ENCODE peak calls at places on chromosomes 6 and 20, in four cellular contexts. One of them, this sample, is unnamed.

GRCh38 chr6:71248306-71248705 is 40.3 kb upstream of the OGFRL1 start:
- DNase-seq in HepG2: peak
- DNase-seq in GM12878: peak
- DNase-seq in H1: peak
- DNase-seq in this sample: no peak

GRCh38 chr20:50439539-50440453 is 70.4 kb upstream of the PTPN1 start:
- DNase-seq in HepG2: no peak
- DNase-seq in GM12878: no peak
- DNase-seq in H1: no peak
- DNase-seq in this sample: no peak

GRCh38 chr20:56393133-56393472 is 658 bp downstream of the CSTF1 start:
- DNase-seq in HepG2: no peak
- DNase-seq in GM12878: no peak
- DNase-seq in H1: no peak
- DNase-seq in this sample: no peak

GRCh38 chr6:80425089-80425823 is 318.8 kb downstream of the BCKDHB start:
- DNase-seq in GM12878: no peak
- DNase-seq in H1: no peak
- DNase-seq in HepG2: no peak
- DNase-seq in this sample: no peak

GRCh38 chr6:77883849-77884248 is 231.0 kb downstream of the MEI4 start:
- DNase-seq in GM12878: no peak
- DNase-seq in HepG2: no peak
- DNase-seq in H1: no peak
- DNase-seq in this sample: no peak

GRCh38 chr20:41408131-41408789 is 41.6 kb upstream of the EMILIN3 start:
- DNase-seq in GM12878: peak
- DNase-seq in HepG2: no peak
- DNase-seq in H1: no peak
- DNase-seq in this sample: no peak

GRCh38 chr6:42257063-42257462 is 39.4 kb upstream of the MRPS10 start:
- DNase-seq in GM12878: no peak
- DNase-seq in H1: no peak
- DNase-seq in HepG2: no peak
- DNase-seq in this sample: no peak

GRCh38 chr20:45969712-45970634 is 2.0 kb downstream of the ZNF335 start:
- DNase-seq in GM12878: no peak
- DNase-seq in HepG2: peak
- DNase-seq in H1: no peak
- DNase-seq in this sample: peak

GRCh38 chr20:62161347-62161746 is 17.8 kb downstream of the SS18L1 start:
- DNase-seq in H1: no peak
- DNase-seq in GM12878: no peak
- DNase-seq in HepG2: no peak
- DNase-seq in this sample: no peak
- TF ChIP-seq CBX5 in H1: no peak
- TF ChIP-seq CBX5 in GM12878: no peak
- TF ChIP-seq CBX5 in HepG2: no peak
- TF ChIP-seq CBX5 in this sample: no peak

DNA sequence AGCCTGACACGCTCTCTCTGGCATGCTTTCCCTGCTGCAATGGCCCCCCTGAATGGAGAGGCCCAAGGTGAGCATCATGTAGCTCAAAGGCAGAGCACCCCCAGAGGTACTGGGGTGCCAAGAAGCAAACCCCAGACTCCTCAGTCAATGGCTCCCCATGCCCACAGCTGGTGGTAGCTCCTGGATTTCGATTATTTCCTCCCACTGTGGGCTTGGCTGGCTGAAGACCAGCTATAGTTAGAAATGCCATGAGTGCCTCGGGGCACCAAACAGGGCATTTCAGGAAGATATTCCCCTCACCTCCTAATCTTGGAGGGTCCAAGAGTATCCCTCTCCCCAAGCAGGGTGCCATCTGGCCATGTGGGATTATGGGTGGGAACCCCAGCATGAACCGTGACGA is 16.8 kb downstream of the MAP1LC3A start:
- DNase-seq in HepG2: no peak
- DNase-seq in H1: no peak
- DNase-seq in GM12878: no peak
- DNase-seq in this sample: no peak
- TF ChIP-seq CBX5 in HepG2: no peak
- TF ChIP-seq CBX5 in H1: no peak
- TF ChIP-seq CBX5 in GM12878: no peak
- TF ChIP-seq CBX5 in this sample: no peak

GRCh38 chr6:81485395-81485794 is 267.1 kb downstream of the TENT5A start:
- DNase-seq in HepG2: no peak
- DNase-seq in H1: no peak
- DNase-seq in GM12878: no peak
- DNase-seq in this sample: no peak

GRCh38 chr6:81486234-81486633 is 266.2 kb downstream of the TENT5A start:
- DNase-seq in H1: no peak
- DNase-seq in HepG2: no peak
- DNase-seq in GM12878: no peak
- DNase-seq in this sample: no peak

GRCh38 chr6:81484251-81484650 is 268.2 kb downstream of the TENT5A start:
- DNase-seq in GM12878: no peak
- DNase-seq in HepG2: no peak
- DNase-seq in H1: no peak
- DNase-seq in this sample: no peak

GRCh38 chr6:81491486-81492101 is 260.9 kb downstream of the TENT5A start:
- DNase-seq in GM12878: no peak
- DNase-seq in HepG2: peak
- DNase-seq in H1: no peak
- DNase-seq in this sample: no peak

DNA sequence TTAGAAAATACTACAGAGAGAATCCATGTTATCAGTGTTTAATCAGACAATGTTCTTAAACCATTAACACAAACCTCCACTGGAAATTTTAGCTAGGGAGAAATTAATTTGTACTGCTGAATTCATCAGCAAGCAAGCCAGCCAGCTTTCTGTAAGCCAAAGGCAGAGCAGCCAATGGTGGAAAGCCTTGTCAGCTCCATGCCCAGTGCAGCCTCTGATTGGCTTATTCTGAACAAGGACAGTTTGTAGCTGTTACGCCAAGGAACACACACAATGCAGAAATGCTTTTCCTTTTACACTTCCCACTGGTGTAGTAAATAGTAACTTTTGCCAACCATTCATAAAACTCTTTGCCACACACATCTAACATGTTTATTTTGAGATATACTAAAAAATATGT is 265.0 kb downstream of the TENT5A start:
- DNase-seq in GM12878: no peak
- DNase-seq in HepG2: no peak
- DNase-seq in H1: no peak
- DNase-seq in this sample: no peak
- TF ChIP-seq CBX5 in GM12878: no peak
- TF ChIP-seq CBX5 in HepG2: no peak
- TF ChIP-seq CBX5 in H1: no peak
- TF ChIP-seq CBX5 in this sample: no peak

GRCh38 chr6:138544521-138544920 is 45.2 kb upstream of the NHSL1 start:
- DNase-seq in H1: no peak
- DNase-seq in HepG2: no peak
- DNase-seq in GM12878: no peak
- DNase-seq in this sample: no peak

GRCh38 chr6:138546733-138547185 is 47.5 kb upstream of the NHSL1 start:
- DNase-seq in HepG2: peak
- DNase-seq in GM12878: no peak
- DNase-seq in H1: no peak
- DNase-seq in this sample: no peak

GRCh38 chr6:138543648-138544047 is 44.4 kb upstream of the NHSL1 start:
- DNase-seq in H1: no peak
- DNase-seq in HepG2: peak
- DNase-seq in GM12878: no peak
- DNase-seq in this sample: no peak

GRCh38 chr6:138541793-138542481 is 42.6 kb upstream of the NHSL1 start:
- DNase-seq in GM12878: no peak
- DNase-seq in HepG2: no peak
- DNase-seq in H1: no peak
- DNase-seq in this sample: no peak

DNA sequence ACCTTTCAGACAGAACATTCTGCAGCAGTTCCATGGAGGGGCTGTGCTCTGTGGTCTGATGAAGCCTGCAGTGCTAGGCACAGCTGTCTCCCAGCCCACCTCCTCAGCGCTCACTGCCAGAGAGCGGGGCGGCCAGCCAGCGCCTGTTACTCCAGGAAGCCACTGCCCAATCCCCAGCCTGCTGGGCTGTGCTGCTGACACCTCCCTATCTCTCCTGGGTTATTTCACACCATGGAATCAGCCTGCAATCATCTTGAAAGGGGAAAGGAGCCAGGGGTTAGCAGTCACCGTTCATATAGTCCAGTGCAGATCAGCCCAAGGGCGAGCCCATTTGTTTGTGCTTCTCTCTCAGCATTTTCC is 46.3 kb upstream of the NHSL1 start:
- DNase-seq in GM12878: no peak
- DNase-seq in H1: no peak
- DNase-seq in HepG2: no peak
- DNase-seq in this sample: no peak
- TF ChIP-seq CBX5 in GM12878: no peak
- TF ChIP-seq CBX5 in H1: no peak
- TF ChIP-seq CBX5 in HepG2: peak
- TF ChIP-seq CBX5 in this sample: no peak

GRCh38 chr6:118788702-118789101 is 105.2 kb upstream of the ASF1A start:
- DNase-seq in GM12878: no peak
- DNase-seq in HepG2: no peak
- DNase-seq in H1: no peak
- DNase-seq in this sample: no peak
- TF ChIP-seq CBX5 in GM12878: no peak
- TF ChIP-seq CBX5 in HepG2: no peak
- TF ChIP-seq CBX5 in H1: no peak
- TF ChIP-seq CBX5 in this sample: no peak

This sample was measured in K562.